ENCODE peak calls at places on chromosomes 13 and 19, in six cellular contexts. F, U, D, T, W and X are unnamed samples.

GRCh38 chr19:38250821-38251563 is 5.2 kb downstream of the PPP1R14A start:
- DNase-seq in T (no peak), D (no peak), W (no peak), F (no peak), U (no peak), X (no peak)

GRCh38 chr19:15299568-15300409 is 32.5 kb downstream of the BRD4 start:
- DNase-seq in U (no peak), D (no peak), W (no peak), T (no peak), F (no peak), X (no peak)

GRCh38 chr13:24217601-24218281 is 57.2 kb downstream of the SPATA13 start:
- DNase-seq in F (no peak), W (no peak), D (no peak), U (no peak), T (no peak), X (no peak)

GRCh38 chr13:49627831-49628652 is at the start of gene ARL11:
- DNase-seq in T (peak), W (peak), U (no peak), D (peak), F (peak), X (peak)

GRCh38 chr19:16473875-16474397 is 2.2 kb upstream of the EPS15L1 start:
- DNase-seq in T (no peak), U (no peak), F (no peak), D (no peak), W (no peak), X (no peak)

GRCh38 chr19:2607712-2608601 is 94.5 kb downstream of the GNG7 start:
- DNase-seq in W (no peak), T (peak), F (no peak), D (no peak), U (no peak), X (no peak)

GRCh38 chr13:33940898-33941297 is 122.9 kb downstream of the RFC3 start:
- DNase-seq in W (no peak), F (no peak), T (no peak), D (no peak), U (no peak), X (no peak)

GRCh38 chr13:35723061-35723461 is 246.6 kb upstream of the MAB21L1 start:
- DNase-seq in U (no peak), T (no peak), F (no peak), W (no peak), D (no peak), X (no peak)

GRCh38 chr13:60629158-60629557 is 232.1 kb downstream of the TDRD3 start:
- DNase-seq in D (no peak), W (no peak), F (peak), T (no peak), U (no peak), X (no peak)

GRCh38 chr13:50396001-50396400 is 380.8 kb downstream of the KCNRG start:
- DNase-seq in F (no peak), U (no peak), W (no peak), D (no peak), T (no peak), X (no peak)

GRCh38 chr19:9178901-9179300 is at the start of gene OR7D2:
- DNase-seq in T (no peak), U (no peak), F (no peak), D (no peak), W (no peak), X (no peak)

GRCh38 chr19:13002389-13002898 is 7.2 kb downstream of the NFIX start:
- DNase-seq in D (no peak), T (no peak), F (no peak), W (no peak), U (peak), X (no peak)
- TF ChIP-seq POLR2AphosphoS5 in D (no peak), T (no peak), F (no peak), W (no peak), U (no peak), X (no peak)

GRCh38 chr19:45376045-45376724 is 5.8 kb upstream of the ERCC2 start:
- DNase-seq in F (no peak), T (no peak), U (peak), D (no peak), W (no peak), X (no peak)
- TF ChIP-seq TAF1 in F (no peak), T (no peak), U (no peak), D (no peak), W (no peak), X (no peak)

DNA sequence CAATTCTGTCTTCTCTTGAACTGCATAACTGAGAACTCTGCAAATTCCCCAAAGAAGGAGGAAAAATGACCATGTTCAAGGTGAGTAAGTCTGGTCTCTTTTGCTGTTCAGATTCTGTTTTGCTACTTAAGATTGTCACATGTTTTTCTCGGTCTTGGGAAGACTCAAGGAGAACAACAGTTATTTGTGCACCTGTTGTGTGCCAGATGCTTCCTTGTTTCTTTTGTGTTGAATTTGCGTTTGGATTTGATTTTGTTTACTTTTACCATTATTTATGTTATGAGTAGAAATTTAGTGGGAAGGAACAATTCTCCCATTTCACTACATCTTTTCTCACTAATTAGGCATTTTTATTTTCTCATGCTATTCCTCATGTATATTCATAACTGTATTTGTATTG is 4.4 kb downstream of the ZNF284 start:
- DNase-seq in T (no peak), D (no peak), U (no peak), W (no peak), F (no peak), X (no peak)
- TF ChIP-seq POLR2AphosphoS5 in T (no peak), D (no peak), U (no peak), W (no peak), F (no peak), X (no peak)

DNA sequence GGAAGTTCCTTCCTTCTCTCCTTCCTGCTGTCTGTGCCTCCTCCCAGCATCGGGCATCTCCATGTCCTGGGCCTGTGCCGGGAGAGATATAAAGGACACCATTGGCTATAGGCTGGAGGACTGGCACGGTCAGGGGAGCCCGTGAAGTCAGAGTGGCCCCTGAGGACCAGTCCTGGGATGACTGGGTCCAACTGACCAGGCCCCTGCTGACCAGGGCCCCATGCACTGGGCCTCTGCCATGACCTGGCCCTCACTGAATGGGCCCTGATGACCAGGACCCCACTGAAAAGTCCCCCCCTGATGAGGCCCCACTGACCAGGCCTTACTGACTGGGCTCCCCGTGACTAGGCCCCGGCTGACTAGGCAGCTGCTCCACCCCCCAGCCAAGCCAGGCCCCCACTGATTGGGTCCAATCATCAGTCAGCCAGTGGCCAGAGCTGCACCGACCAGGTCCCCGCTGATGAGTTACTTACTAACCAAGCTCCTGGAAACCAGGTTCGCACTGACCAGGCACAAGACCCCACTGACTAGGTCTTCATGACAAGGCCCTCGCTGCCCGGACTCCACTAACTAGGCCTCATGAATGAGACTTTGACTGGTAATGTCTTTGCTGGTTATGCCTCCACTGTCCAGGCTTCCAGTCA is 20.0 kb upstream of the ZNF14 start:
- DNase-seq in D (no peak), T (no peak), U (peak), W (no peak), F (no peak), X (peak)
- TF ChIP-seq TAF1 in D (no peak), T (no peak), U (no peak), W (no peak), F (no peak), X (no peak)

GRCh38 chr19:58519087-58519354 is 589 bp downstream of the ZBTB45 start:
- DNase-seq in F (no peak), W (peak), D (no peak), T (no peak), U (peak), X (no peak)

GRCh38 chr19:58516964-58517833 is 2.4 kb downstream of the ZBTB45 start:
- DNase-seq in T (no peak), W (no peak), F (no peak), D (no peak), U (no peak), X (no peak)

GRCh38 chr19:58520257-58520599 is 618 bp upstream of the ZBTB45 start:
- DNase-seq in D (no peak), T (no peak), F (no peak), W (no peak), U (no peak), X (no peak)

GRCh38 chr19:58519355-58520256 is at the start of gene ZBTB45:
- DNase-seq in U (peak), D (peak), T (peak), F (peak), W (peak), X (peak)

GRCh38 chr19:58518261-58519086 is 1.1 kb downstream of the ZBTB45 start:
- DNase-seq in D (no peak), T (no peak), U (peak), F (no peak), W (no peak), X (no peak)
- TF ChIP-seq POLR2AphosphoS5 in D (no peak), T (no peak), U (no peak), F (no peak), W (no peak), X (no peak)

GRCh38 chr13:20403826-20404225 is 121.8 kb downstream of the CRYL1 start:
- DNase-seq in F (no peak), D (no peak), T (no peak), W (no peak), U (no peak), X (no peak)

GRCh38 chr13:20408181-20408580 is 117.5 kb downstream of the CRYL1 start:
- DNase-seq in U (no peak), F (no peak), W (no peak), T (no peak), D (no peak), X (no peak)

GRCh38 chr13:20407759-20408158 is 117.9 kb downstream of the CRYL1 start:
- DNase-seq in F (no peak), W (no peak), U (no peak), D (no peak), T (no peak), X (no peak)

GRCh38 chr13:20404488-20405222 is 121.0 kb downstream of the CRYL1 start:
- DNase-seq in D (no peak), W (no peak), F (no peak), U (no peak), T (no peak), X (no peak)

GRCh38 chr13:20405691-20406090 is 120.0 kb downstream of the CRYL1 start:
- DNase-seq in W (no peak), D (no peak), T (no peak), U (no peak), F (no peak), X (no peak)
- TF ChIP-seq TAF1 in W (no peak), D (no peak), T (no peak), U (no peak), F (peak), X (no peak)

DNA sequence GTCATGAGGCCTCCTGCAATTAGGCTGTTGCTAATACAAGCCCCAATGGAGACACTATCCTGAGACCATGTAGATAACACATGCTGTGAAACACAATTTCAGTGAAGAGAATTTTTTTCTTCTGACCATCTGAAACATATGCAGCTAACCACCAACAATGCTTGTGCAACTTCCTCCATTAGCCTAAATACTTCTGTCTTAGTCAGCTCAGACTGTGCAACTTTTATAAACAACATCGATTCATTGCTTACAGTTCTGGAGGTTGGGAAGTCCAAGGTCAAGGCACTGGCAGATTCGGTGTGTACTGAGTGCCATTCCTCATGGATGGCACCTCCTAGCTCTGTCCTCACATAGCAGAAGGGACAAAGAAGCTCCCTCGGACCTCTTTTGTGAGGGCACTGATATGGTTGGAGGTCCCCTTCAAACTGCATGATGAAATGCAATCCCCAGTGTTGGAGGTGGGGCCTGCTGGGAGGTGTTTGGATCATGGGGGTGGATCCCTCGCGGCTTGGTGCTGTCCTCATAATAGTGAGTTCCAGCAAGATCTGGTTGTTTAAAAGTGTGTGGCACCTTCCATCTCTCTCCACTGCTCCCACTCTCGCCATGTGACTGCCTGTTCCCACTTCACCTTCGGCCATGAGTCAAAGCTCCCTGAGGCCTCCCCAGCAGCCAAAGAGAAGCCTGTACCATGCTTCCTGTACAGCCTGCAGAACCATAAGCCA is 27.7 kb downstream of the STK24 start:
- DNase-seq in F (no peak), T (no peak), W (no peak), U (no peak), D (no peak), X (no peak)
- TF ChIP-seq POLR2AphosphoS5 in F (no peak), T (no peak), W (no peak), U (no peak), D (no peak), X (no peak)

DNA sequence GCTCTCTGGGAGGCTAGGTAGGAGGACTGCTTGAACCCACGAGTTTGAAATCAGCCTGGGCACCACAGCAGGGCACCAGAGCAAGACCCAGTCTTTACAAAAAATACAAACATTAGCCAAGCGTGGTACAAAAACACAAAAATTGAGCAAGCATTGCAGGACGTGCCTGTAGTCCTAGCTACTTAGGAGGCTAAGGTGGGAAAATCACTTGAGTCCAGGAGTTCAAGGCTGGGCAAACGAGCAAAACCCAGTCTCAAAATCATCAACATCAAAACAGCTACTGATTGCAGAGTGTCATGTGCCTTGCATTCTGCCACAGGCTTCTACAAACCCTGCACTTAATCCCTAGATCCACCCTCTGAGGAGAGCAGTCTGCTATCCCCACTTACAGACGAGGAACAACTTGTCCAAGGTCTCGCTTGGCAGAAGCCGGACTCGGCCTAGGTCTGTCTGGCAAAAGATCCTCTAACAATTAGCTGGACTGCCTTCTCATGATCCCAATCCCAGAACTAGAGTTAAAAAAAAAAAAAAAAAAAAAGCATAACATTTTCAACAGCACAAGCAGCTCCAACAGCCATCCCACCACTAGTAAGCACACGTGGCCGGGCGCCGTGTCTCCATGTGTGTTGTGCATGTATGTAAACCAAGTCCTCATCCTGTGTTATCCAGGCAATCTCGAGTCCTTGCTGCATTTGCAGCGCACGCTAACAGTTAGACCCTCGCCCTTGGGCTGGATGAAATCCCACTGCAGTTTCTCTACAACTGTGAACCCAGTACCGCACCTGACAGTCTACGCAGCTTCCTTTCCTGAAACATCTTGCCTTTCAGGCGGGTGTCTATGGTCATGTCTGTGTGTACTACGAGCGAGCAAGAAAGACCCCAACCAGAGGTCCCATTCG is 2.0 kb downstream of the PPP6R1 start:
- DNase-seq in W (no peak), F (no peak), T (no peak), D (no peak), U (no peak), X (no peak)
- TF ChIP-seq TAF1 in W (no peak), F (no peak), T (no peak), D (no peak), U (no peak), X (no peak)